ENCODE peak calls at places on chromosomes 7 and 10, in five cellular contexts. One of them, this sample, is unnamed.

GRCh38 chr7:139523199-139523941 is at the start of gene CLEC2L:
- DNase-seq in GOT3: no peak
- DNase-seq in mucosa of descending colon: no peak
- DNase-seq in stimulated activated CD8-positive, alpha-beta memory T cell treated with anti-CD3 and anti-CD28 coated beads, Interleukin-2, amount 100 ng/mL, for 48 hours: no peak
- DNase-seq in GM06990: no peak
- DNase-seq in this sample: peak

GRCh38 chr10:12729885-12730284 is 271.6 kb downstream of the CCDC3 start:
- DNase-seq in GOT3: no peak
- DNase-seq in mucosa of descending colon: no peak
- DNase-seq in stimulated activated CD8-positive, alpha-beta memory T cell treated with anti-CD3 and anti-CD28 coated beads, Interleukin-2, amount 100 ng/mL, for 48 hours: no peak
- DNase-seq in GM06990: no peak
- DNase-seq in this sample: peak

GRCh38 chr7:129793506-129794310 is 159.1 kb downstream of the UBE2H start:
- DNase-seq in GOT3: no peak
- DNase-seq in mucosa of descending colon: no peak
- DNase-seq in stimulated activated CD8-positive, alpha-beta memory T cell treated with anti-CD3 and anti-CD28 coated beads, Interleukin-2, amount 100 ng/mL, for 48 hours: no peak
- DNase-seq in GM06990: no peak
- DNase-seq in this sample: peak

GRCh38 chr7:121369462-121369861 is 26.6 kb downstream of the FAM3C start:
- DNase-seq in GOT3: no peak
- DNase-seq in mucosa of descending colon: peak
- DNase-seq in stimulated activated CD8-positive, alpha-beta memory T cell treated with anti-CD3 and anti-CD28 coated beads, Interleukin-2, amount 100 ng/mL, for 48 hours: no peak
- DNase-seq in GM06990: no peak
- DNase-seq in this sample: no peak

GRCh38 chr10:95394161-95394880 is 103.5 kb upstream of the PDLIM1 start:
- DNase-seq in GOT3: no peak
- DNase-seq in mucosa of descending colon: no peak
- DNase-seq in stimulated activated CD8-positive, alpha-beta memory T cell treated with anti-CD3 and anti-CD28 coated beads, Interleukin-2, amount 100 ng/mL, for 48 hours: peak
- DNase-seq in GM06990: no peak
- DNase-seq in this sample: no peak

GRCh38 chr7:42495251-42495650 is 258.2 kb upstream of the GLI3 start:
- DNase-seq in GOT3: no peak
- DNase-seq in mucosa of descending colon: no peak
- DNase-seq in stimulated activated CD8-positive, alpha-beta memory T cell treated with anti-CD3 and anti-CD28 coated beads, Interleukin-2, amount 100 ng/mL, for 48 hours: no peak
- DNase-seq in GM06990: no peak
- DNase-seq in this sample: no peak

GRCh38 chr7:115693779-115694178 is 336.8 kb downstream of the TFEC start:
- DNase-seq in GOT3: no peak
- DNase-seq in mucosa of descending colon: no peak
- DNase-seq in stimulated activated CD8-positive, alpha-beta memory T cell treated with anti-CD3 and anti-CD28 coated beads, Interleukin-2, amount 100 ng/mL, for 48 hours: no peak
- DNase-seq in GM06990: no peak
- DNase-seq in this sample: no peak

GRCh38 chr7:26369519-26370385 is 78.1 kb downstream of the SNX10 start:
- DNase-seq in GOT3: peak
- DNase-seq in mucosa of descending colon: peak
- DNase-seq in stimulated activated CD8-positive, alpha-beta memory T cell treated with anti-CD3 and anti-CD28 coated beads, Interleukin-2, amount 100 ng/mL, for 48 hours: no peak
- DNase-seq in GM06990: no peak
- DNase-seq in this sample: peak

GRCh38 chr7:126635545-126635944 is 617.2 kb downstream of the GRM8 start:
- DNase-seq in GOT3: no peak
- DNase-seq in mucosa of descending colon: no peak
- DNase-seq in stimulated activated CD8-positive, alpha-beta memory T cell treated with anti-CD3 and anti-CD28 coated beads, Interleukin-2, amount 100 ng/mL, for 48 hours: no peak
- DNase-seq in GM06990: no peak
- DNase-seq in this sample: no peak

GRCh38 chr10:70145666-70146488 is 623 bp downstream of the TYSND1 start:
- DNase-seq in GOT3: no peak
- DNase-seq in mucosa of descending colon: peak
- DNase-seq in stimulated activated CD8-positive, alpha-beta memory T cell treated with anti-CD3 and anti-CD28 coated beads, Interleukin-2, amount 100 ng/mL, for 48 hours: peak
- DNase-seq in GM06990: peak
- DNase-seq in this sample: peak

GRCh38 chr10:43906470-43906869 is 257.8 kb upstream of the ZNF32 start:
- DNase-seq in GOT3: no peak
- DNase-seq in mucosa of descending colon: no peak
- DNase-seq in stimulated activated CD8-positive, alpha-beta memory T cell treated with anti-CD3 and anti-CD28 coated beads, Interleukin-2, amount 100 ng/mL, for 48 hours: no peak
- DNase-seq in GM06990: no peak
- DNase-seq in this sample: no peak

This sample was measured in endodermal cell.